ENCODE peak calls at places on chromosomes 13 and 19, in seven cellular contexts. X is activated T-helper 1 cell treated with anti-CD3 and anti-CD28 coated beads, Interleukin-12 subunit alpha, Interleukin-12 subunit beta, Interleukin-2, Interleukin-4 antibody, amounts not matched to agents 30 ng/mL and 10 ng/mL and 1 ng/mL, durations not matched to agents 14 hours and 24 hours and 36 hours; B is smooth muscle cell of the brain vasculature; Q is heart right ventricle; F is DMS 273 treated with DMSO at 0.1 percent for 48 hours; U is choroid plexus epithelial cell; P is ascending aorta. S is an unnamed sample.

GRCh38 chr13:113862766-113863510 is 938 bp downstream of the GAS6 start:
- DNase-seq in P (no peak), B (no peak), U (peak), Q (no peak), X (no peak), F (no peak), S (peak)

GRCh38 chr19:53642381-53643099 is 10.7 kb downstream of the DPRX start:
- DNase-seq in F (no peak), Q (no peak), P (no peak), X (no peak), U (no peak), B (no peak), S (no peak)

GRCh38 chr13:75813323-75813722 is 177.2 kb downstream of the LMO7 start:
- DNase-seq in P (no peak), X (no peak), U (no peak), F (no peak), B (no peak), Q (peak), S (no peak)

GRCh38 chr19:13002389-13002898 is 7.2 kb downstream of the NFIX start:
- DNase-seq in B (no peak), U (no peak), Q (peak), X (no peak), P (peak), F (no peak), S (no peak)

GRCh38 chr13:41222259-41222852 is 28.0 kb upstream of the KBTBD7 start:
- DNase-seq in X (peak), B (no peak), U (peak), P (peak), F (no peak), Q (no peak), S (peak)

GRCh38 chr19:8085606-8086464 is 33.3 kb downstream of the CCL25 start:
- DNase-seq in B (no peak), F (no peak), U (no peak), Q (no peak), X (no peak), P (no peak), S (no peak)

GRCh38 chr13:98033277-98034247 is 80.1 kb downstream of the IPO5 start:
- DNase-seq in Q (no peak), B (peak), F (peak), P (no peak), X (no peak), U (peak), S (peak)

GRCh38 chr19:17560205-17560595 is 4.8 kb downstream of the COLGALT1 start:
- DNase-seq in P (no peak), X (no peak), F (no peak), B (peak), U (peak), Q (no peak), S (no peak)

GRCh38 chr13:43307921-43308433 is 284.6 kb downstream of the DNAJC15 start:
- DNase-seq in B (peak), Q (peak), P (peak), X (no peak), U (peak), F (peak), S (peak)

GRCh38 chr13:94968040-94968756 is 255.9 kb upstream of the SOX21 start:
- DNase-seq in P (no peak), X (no peak), Q (peak), F (no peak), B (no peak), U (no peak), S (no peak)

GRCh38 chr19:36136975-36137686 is 2.7 kb upstream of the CAPNS1 start:
- DNase-seq in B (no peak), F (peak), U (peak), X (no peak), P (peak), Q (peak), S (peak)

GRCh38 chr19:49560358-49560900 is 19.9 kb downstream of the NOSIP start:
- DNase-seq in F (no peak), Q (no peak), U (no peak), B (no peak), P (no peak), X (no peak), S (peak)

GRCh38 chr19:12676384-12676792 is 5.3 kb downstream of the DHPS start:
- DNase-seq in B (no peak), P (peak), U (peak), X (peak), F (peak), Q (peak), S (peak)

GRCh38 chr13:78176880-78177279 is 258.2 kb upstream of the EDNRB start:
- DNase-seq in Q (no peak), P (no peak), B (no peak), X (no peak), F (no peak), U (no peak), S (no peak)

GRCh38 chr13:94708971-94709614 is 3.3 kb downstream of the SOX21 start:
- DNase-seq in X (no peak), F (no peak), U (no peak), Q (no peak), B (no peak), P (no peak), S (no peak)

GRCh38 chr19:49492573-49493411 is 3.4 kb upstream of the RPS11 start:
- DNase-seq in P (no peak), X (no peak), F (peak), Q (no peak), U (no peak), B (no peak), S (no peak)

GRCh38 chr19:38993271-38993670 is 17.7 kb upstream of the FBXO17 start:
- DNase-seq in Q (no peak), X (no peak), P (no peak), B (no peak), U (peak), F (no peak), S (no peak)